ENCODE peak calls at places on chromosomes 2 and 18, in eight cellular contexts. O, S, N, T, B, U, I and M are unnamed samples.

GRCh38 chr2:115094441-115094840 is 652.0 kb downstream of the DPP10 start:
- DNase-seq in O (no peak), S (no peak), N (no peak), T (no peak), B (no peak), U (no peak), I (no peak), M (no peak)

GRCh38 chr18:35407871-35408481 is 30.8 kb upstream of the ZNF396 start:
- DNase-seq in O (no peak), S (no peak), N (peak; percentile 63), T (peak; percentile 69), B (no peak), U (peak; percentile 81), I (peak; percentile 39), M (peak; percentile 38)

GRCh38 chr2:120480903-120481445 is 135.0 kb downstream of the INHBB start:
- DNase-seq in O (peak; percentile 56), S (no peak), N (no peak), T (no peak), B (peak; percentile 42), U (no peak), I (no peak), M (no peak)

GRCh38 chr2:9029721-9030120 is 26.2 kb upstream of the MBOAT2 start:
- DNase-seq in O (no peak), S (no peak), N (no peak), T (no peak), B (no peak), U (no peak), I (no peak), M (no peak)

GRCh38 chr2:64471616-64472015 is 17.7 kb downstream of the LGALSL start:
- DNase-seq in O (no peak), S (no peak), N (no peak), T (no peak), B (no peak), U (no peak), I (no peak), M (no peak)

GRCh38 chr2:29000481-29000880 is 19.4 kb downstream of the TOGARAM2 start:
- DNase-seq in O (no peak), S (no peak), N (no peak), T (peak; percentile 18), B (peak; percentile 81), U (peak; percentile 13), I (peak; percentile 49), M (no peak)

GRCh38 chr2:233000886-233001750 is 11.9 kb downstream of the NGEF start:
- DNase-seq in O (peak; percentile 33), S (no peak), N (no peak), T (no peak), B (peak; percentile 27), U (no peak), I (no peak), M (no peak)

GRCh38 chr2:224570328-224570993 is 14.7 kb downstream of the CUL3 start:
- DNase-seq in O (no peak), S (no peak), N (no peak), T (peak; percentile 60), B (no peak), U (peak; percentile 64), I (no peak), M (no peak)

GRCh38 chr18:58354051-58354450 is 274.8 kb downstream of the ALPK2 start:
- DNase-seq in O (no peak), S (no peak), N (no peak), T (no peak), B (no peak), U (no peak), I (no peak), M (no peak)

GRCh38 chr2:170525566-170525900 is 189.6 kb upstream of the SP5 start:
- DNase-seq in O (peak; percentile 79), S (peak; percentile 86), N (peak; percentile 60), T (peak; percentile 94), B (peak; percentile 93), U (peak; percentile 88), I (peak; percentile 45), M (peak; percentile 77)

GRCh38 chr2:217851191-217852020 is 151.4 kb downstream of the TNS1 start:
- DNase-seq in O (no peak), S (no peak), N (no peak), T (peak; percentile 68), B (peak; percentile 89), U (peak; percentile 63), I (no peak), M (peak; percentile 69)

GRCh38 chr2:197803033-197803444 is 1.4 kb upstream of the PLCL1 start:
- DNase-seq in O (no peak), S (no peak), N (peak; percentile 53), T (peak; percentile 63), B (no peak), U (peak; percentile 57), I (no peak), M (peak; percentile 34)

GRCh38 chr2:46748121-46748520 is 167.5 kb downstream of the MCFD2 start:
- DNase-seq in O (no peak), S (no peak), N (no peak), T (peak; percentile 47), B (no peak), U (no peak), I (no peak), M (no peak)

GRCh38 chr2:212998629-212999359 is 152.6 kb downstream of the IKZF2 start:
- DNase-seq in O (no peak), S (no peak), N (no peak), T (peak; percentile 50), B (no peak), U (no peak), I (no peak), M (no peak)
- H3K4me3 ChIP-seq in O (no peak overlapping the region), S (no peak overlapping the region), N (no peak overlapping the region), T (no peak overlapping the region), B (no peak overlapping the region), U (no peak overlapping the region), I (no peak overlapping the region), M (no peak overlapping the region)

GRCh38 chr2:62000538-62000937 is 95.1 kb downstream of the COMMD1 start:
- DNase-seq in O (no peak), S (no peak), N (no peak), T (no peak), B (no peak), U (no peak), I (no peak), M (no peak)
- TF ChIP-seq CTCF in O (no peak), S (no peak), N (no peak), T (no peak), B (no peak), U (no peak), I (no peak), M (no peak)

GRCh38 chr2:157784823-157785175 is 91.3 kb downstream of the ACVR1 start:
- DNase-seq in O (no peak), S (no peak), N (no peak), T (no peak), B (no peak), U (no peak), I (no peak), M (no peak)
- H3K4me3 ChIP-seq in O (peak overlapping the region; percentile 23), S (no peak overlapping the region), N (peak overlapping the region; percentile 29), T (no peak overlapping the region), B (no peak overlapping the region), U (no peak overlapping the region), I (peak overlapping the region; percentile 6), M (no peak overlapping the region)

GRCh38 chr2:121993682-121994081 is 238.2 kb downstream of the TSN start:
- DNase-seq in O (no peak), S (no peak), N (no peak), T (no peak), B (no peak), U (no peak), I (no peak), M (no peak)

GRCh38 chr2:121994238-121995206 is 239.1 kb downstream of the TSN start:
- DNase-seq in O (no peak), S (no peak), N (no peak), T (no peak), B (no peak), U (no peak), I (no peak), M (no peak)

GRCh38 chr2:121992700-121993099 is 237.2 kb downstream of the TSN start:
- DNase-seq in O (no peak), S (no peak), N (no peak), T (no peak), B (no peak), U (no peak), I (no peak), M (no peak)
- TF ChIP-seq CTCF in O (no peak), S (no peak), N (no peak), T (no peak), B (no peak), U (no peak), I (no peak), M (no peak)

GRCh38 chr2:172095146-172095904 is 7.4 kb downstream of the DLX2 start:
- DNase-seq in O (no peak), S (peak; percentile 76), N (peak; percentile 74), T (peak; percentile 78), B (no peak), U (peak; percentile 61), I (peak; percentile 54), M (peak; percentile 79)
- H3K4me3 ChIP-seq in O (peak overlapping the region; percentile 69), S (peak overlapping the region; percentile 66), N (peak overlapping the region; percentile 71), T (peak overlapping the region; percentile 58), B (peak overlapping the region; percentile 46), U (peak overlapping the region; percentile 58), I (peak overlapping the region; percentile 57), M (peak overlapping the region; percentile 81)

GRCh38 chr2:136086253-136087016 is 31.5 kb downstream of the CXCR4 start:
- DNase-seq in O (no peak), S (no peak), N (no peak), T (no peak), B (no peak), U (no peak), I (no peak), M (no peak)
- TF ChIP-seq CTCF in O (no peak), S (no peak), N (no peak), T (no peak), B (no peak), U (no peak), I (no peak), M (no peak)

DNA sequence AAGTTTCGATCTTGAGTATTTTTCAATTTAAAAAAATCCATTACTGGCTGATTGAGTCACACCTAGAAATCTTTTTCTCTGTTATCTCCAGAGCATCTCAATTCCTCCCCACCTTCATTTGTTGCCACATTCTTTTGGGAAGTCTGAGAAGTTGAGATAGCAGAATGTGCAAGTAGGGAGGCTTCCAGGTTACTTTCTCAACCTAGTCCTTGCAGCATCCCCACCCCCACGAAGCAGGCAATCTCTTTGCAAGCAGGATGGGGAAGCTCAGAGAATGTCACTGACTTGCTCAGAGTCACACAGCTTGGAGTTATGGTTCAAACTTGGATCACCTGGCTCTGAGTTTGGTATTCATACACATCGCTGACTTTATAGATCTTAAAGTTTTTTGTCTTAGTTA is 26.0 kb upstream of the LCLAT1 start:
- DNase-seq in O (no peak), S (no peak), N (no peak), T (no peak), B (no peak), U (no peak), I (no peak), M (no peak)
- H3K4me3 ChIP-seq in O (no peak overlapping the region), S (no peak overlapping the region), N (no peak overlapping the region), T (no peak overlapping the region), B (no peak overlapping the region), U (no peak overlapping the region), I (no peak overlapping the region), M (no peak overlapping the region)

GRCh38 chr2:40201425-40201824 is 250.5 kb downstream of the SLC8A1 start:
- DNase-seq in O (no peak), S (no peak), N (no peak), T (peak; percentile 70), B (no peak), U (no peak), I (no peak), M (no peak)
- TF ChIP-seq CTCF in O (no peak), S (no peak), N (no peak), T (no peak), B (no peak), U (no peak), I (no peak), M (no peak)